ENCODE peak calls at places on chromosomes 16 and 17, in nine cellular contexts. Z is fibroblast of mammary gland, K is sigmoid colon, U is AG04449, N is WTC11, O is PC-3, Y is heart left ventricle, A is esophagus muscularis mucosa, F is adrenal gland. I is an unnamed sample.

GRCh38 chr16:88376835-88377726 is 5.7 kb upstream of the ZNF469 start:
- DNase-seq in Z (peak; percentile 29), K (peak; percentile 62), U (no peak), N (no peak), O (no peak), Y (no peak), A (no peak), F (no peak), I (no peak)

GRCh38 chr16:89253548-89254287 is 36.2 kb downstream of the ZNF778 start:
- DNase-seq in Z (no peak), K (no peak), U (no peak), N (no peak), O (no peak), Y (no peak), A (no peak), F (no peak), I (no peak)

GRCh38 chr17:65688307-65688706 is 126.9 kb upstream of the AXIN2 start:
- DNase-seq in Z (no peak), K (no peak), U (no peak), N (no peak), O (no peak), Y (no peak), A (no peak), F (no peak), I (no peak)

GRCh38 chr17:73187203-73187769 is 5.6 kb upstream of the COG1 start:
- DNase-seq in Z (no peak), K (no peak), U (no peak), N (no peak), O (no peak), Y (no peak), A (no peak), F (no peak), I (no peak)

GRCh38 chr17:44581868-44582267 is 24.6 kb downstream of the FZD2 start:
- DNase-seq in Z (peak; percentile 32), K (no peak), U (no peak), N (no peak), O (peak; percentile 60), Y (no peak), A (no peak), F (no peak), I (no peak)

GRCh38 chr17:30567231-30568116 is 90.3 kb downstream of the GOSR1 start:
- DNase-seq in Z (no peak), K (no peak), U (no peak), N (no peak), O (no peak), Y (no peak), A (no peak), F (no peak), I (no peak)

GRCh38 chr17:2214047-2214717 is 89.4 kb downstream of the SMG6 start:
- DNase-seq in Z (peak; percentile 95), K (peak; percentile 83), U (no peak), N (no peak), O (no peak), Y (peak; percentile 52), A (peak; percentile 94), F (peak; percentile 87), I (no peak)

GRCh38 chr17:63702223-63702577 is 2.3 kb upstream of the LIMD2 start:
- DNase-seq in Z (no peak), K (no peak), U (no peak), N (no peak), O (no peak), Y (no peak), A (no peak), F (no peak), I (no peak)

GRCh38 chr17:55157165-55157564 is 107.6 kb upstream of the HLF start:
- DNase-seq in Z (peak; percentile 37), K (no peak), U (no peak), N (no peak), O (peak; percentile 34), Y (no peak), A (no peak), F (peak; percentile 25), I (no peak)

GRCh38 chr17:29594441-29595090 is 1.6 kb downstream of the ANKRD13B start:
- DNase-seq in Z (no peak), K (no peak), U (no peak), N (no peak), O (no peak), Y (peak; percentile 8), A (no peak), F (no peak), I (no peak)

GRCh38 chr16:11297492-11298142 is 16.5 kb upstream of the PRM1 start:
- DNase-seq in Z (peak; percentile 45), K (peak; percentile 90), U (no peak), N (peak; percentile 69), O (no peak), Y (peak; percentile 75), A (no peak), F (peak; percentile 80), I (peak; percentile 32)

GRCh38 chr17:74179576-74179975 is 23.9 kb upstream of the RPL38 start:
- DNase-seq in Z (no peak), K (no peak), U (no peak), N (no peak), O (no peak), Y (no peak), A (no peak), F (no peak), I (no peak)

GRCh38 chr17:75893305-75894048 is 3.3 kb downstream of the TRIM65 start:
- DNase-seq in Z (no peak), K (peak; percentile 60), U (no peak), N (no peak), O (no peak), Y (no peak), A (no peak), F (no peak), I (no peak)

GRCh38 chr16:24729243-24729966 is at the start of gene TNRC6A:
- DNase-seq in Z (peak; percentile 84), K (peak; percentile 96), U (peak; percentile 26), N (peak; percentile 86), O (peak; percentile 74), Y (peak; percentile 93), A (peak; percentile 96), F (peak; percentile 91), I (peak; percentile 70)

GRCh38 chr16:23863511-23864422 is 28.0 kb downstream of the PRKCB start:
- DNase-seq in Z (no peak), K (no peak), U (no peak), N (no peak), O (no peak), Y (no peak), A (no peak), F (no peak), I (no peak)

GRCh38 chr16:660459-661183 is 7.3 kb upstream of the RHOT2 start:
- DNase-seq in Z (peak; percentile 91), K (peak; percentile 96), U (no peak), N (peak; percentile 93), O (peak; percentile 79), Y (peak; percentile 87), A (peak; percentile 97), F (peak; percentile 97), I (peak; percentile 63)

GRCh38 chr16:14057878-14058382 is 13.2 kb upstream of the MRTFB start:
- DNase-seq in Z (peak; percentile 12), K (no peak), U (no peak), N (no peak), O (no peak), Y (peak; percentile 39), A (no peak), F (no peak), I (no peak)

GRCh38 chr16:14061732-14062259 is 9.3 kb upstream of the MRTFB start:
- DNase-seq in Z (no peak), K (no peak), U (no peak), N (no peak), O (no peak), Y (no peak), A (peak; percentile 4), F (no peak), I (no peak)

GRCh38 chr16:14063618-14064581 is 7.2 kb upstream of the MRTFB start:
- DNase-seq in Z (no peak), K (no peak), U (no peak), N (no peak), O (no peak), Y (no peak), A (no peak), F (no peak), I (no peak)

GRCh38 chr16:14056970-14057369 is 14.1 kb upstream of the MRTFB start:
- DNase-seq in Z (peak; percentile 57), K (no peak), U (no peak), N (no peak), O (no peak), Y (no peak), A (no peak), F (peak; percentile 20), I (no peak)

DNA sequence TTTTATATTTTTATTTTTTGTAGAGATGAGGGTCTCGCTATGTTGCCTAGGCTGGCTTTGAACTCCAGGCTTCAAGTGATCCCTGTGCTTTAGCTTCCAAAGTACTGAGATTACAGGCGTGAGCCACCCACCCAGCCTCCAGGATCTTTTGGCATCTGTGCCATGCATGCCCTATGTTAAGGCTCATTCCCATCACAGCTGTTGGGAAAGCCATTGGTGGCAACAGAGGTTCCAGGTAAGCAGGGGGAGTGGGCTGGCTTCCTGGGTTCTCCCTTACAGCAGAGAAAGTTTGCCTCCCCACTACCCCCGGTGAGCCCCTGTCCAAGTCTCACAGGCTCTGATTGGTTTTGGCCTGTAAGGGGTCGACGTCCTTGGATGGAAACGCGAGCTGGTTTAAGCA is 8.9 kb upstream of the MRTFB start:
- DNase-seq in Z (no peak), K (no peak), U (no peak), N (no peak), O (no peak), Y (no peak), A (peak; percentile 29), F (no peak), I (no peak)
- TF ChIP-seq CTCF in Z (no peak), K (no peak), U (no peak), N (no peak), O (no peak), Y (no peak), A (no peak), F (no peak), I (no peak)

GRCh38 chr16:72093448-72094265 is at the start of the genes DHX38 and TXNL4B:
- DNase-seq in Z (peak; percentile 99), K (peak; percentile 97), U (peak; percentile 95), N (peak; percentile 93), O (peak; percentile 96), Y (peak; percentile 95), A (peak; percentile 98), F (peak; percentile 96), I (peak; percentile 96)
- TF ChIP-seq CTCF in Z (no peak), K (no peak), U (no peak), N (no peak), O (no peak), Y (no peak), A (no peak), F (no peak), I (no peak)

DNA sequence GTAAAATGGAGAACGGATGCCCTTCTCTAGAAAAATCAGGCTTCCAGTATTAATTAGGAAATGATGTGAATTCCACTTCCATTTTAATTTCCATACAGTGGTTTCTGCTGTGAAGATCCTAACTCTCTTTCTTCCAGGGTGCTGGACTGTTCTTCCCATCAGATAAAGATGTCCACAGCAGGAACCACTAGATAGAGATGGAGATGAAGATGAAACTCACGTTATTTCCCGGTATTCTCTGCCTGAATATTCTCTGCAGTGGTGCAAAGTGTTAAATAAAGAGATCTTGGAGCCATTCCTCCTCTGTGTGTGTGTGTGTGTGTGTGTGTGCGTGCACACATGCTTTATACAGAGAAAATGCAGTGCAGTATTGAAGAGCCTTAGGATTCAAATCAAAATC is 727.5 kb downstream of the KCNJ2 start:
- DNase-seq in Z (peak; percentile 8), K (no peak), U (no peak), N (no peak), O (peak; percentile 13), Y (no peak), A (no peak), F (no peak), I (no peak)
- TF ChIP-seq CTCF in Z (no peak), K (no peak), U (no peak), N (no peak), O (peak; percentile 41), Y (no peak), A (no peak), F (no peak), I (no peak)

GRCh38 chr17:20009052-20009301 is 182 bp upstream of the SPECC1 start:
- DNase-seq in Z (no peak), K (no peak), U (no peak), N (no peak), O (no peak), Y (no peak), A (no peak), F (peak; percentile 59), I (no peak)
- TF ChIP-seq CTCF in Z (no peak), K (peak; percentile 73), U (no peak), N (peak; percentile 99), O (peak; percentile 84), Y (no peak), A (no peak), F (peak; percentile 58), I (no peak)

I was measured in AG09319.